ENCODE peak calls at places on chromosomes 1 and 21, in seven cellular contexts. V is ELF-1; L is activated CD4-positive, alpha-beta T cell treated with anti-CD3 and anti-CD28 coated beads, Interleukin-2, amount 10 ng/mL, durations not matched to agents 7 days and 5 days; U is activated T-helper 1 cell treated with anti-CD3 and anti-CD28 coated beads, Interleukin-2, amount 50 U/mL, for 16 hours; Z is substantia nigra; R is CD4-positive, CD25-positive, alpha-beta regulatory T cell; E is DMS 273 treated with DMSO at 0.1 percent for 48 hours. Q is an unnamed sample.

GRCh38 chr1:52836035-52836434 is 6.5 kb upstream of the ZYG11A start:
- DNase-seq in V (peak), L (no peak), U (no peak), Z (no peak), R (no peak), E (no peak), Q (no peak)

GRCh38 chr21:35226960-35227741 is 178.0 kb upstream of the RUNX1 start:
- DNase-seq in V (no peak), L (peak), U (no peak), Z (no peak), R (peak), E (no peak), Q (peak)

GRCh38 chr1:234654002-234654733 is 44.2 kb upstream of the IRF2BP2 start:
- DNase-seq in V (no peak), L (no peak), U (no peak), Z (no peak), R (no peak), E (no peak), Q (no peak)

GRCh38 chr1:36321119-36321951 is 2.1 kb downstream of the EVA1B start:
- DNase-seq in V (peak), L (no peak), U (no peak), Z (no peak), R (no peak), E (no peak), Q (no peak)

GRCh38 chr1:35557611-35558373 is at the start of gene NCDN:
- DNase-seq in V (peak), L (peak), U (peak), Z (peak), R (peak), E (peak), Q (peak)

GRCh38 chr21:21675601-21676000 is 677.4 kb downstream of the NCAM2 start:
- DNase-seq in V (no peak), L (no peak), U (no peak), Z (no peak), R (no peak), E (no peak), Q (no peak)

GRCh38 chr1:116674761-116675160 is 7.2 kb upstream of the IGSF3 start:
- DNase-seq in V (no peak), L (no peak), U (no peak), Z (no peak), R (no peak), E (no peak), Q (no peak)

GRCh38 chr1:42935313-42935624 is 23.4 kb downstream of the SLC2A1 start:
- DNase-seq in V (no peak), L (no peak), U (no peak), Z (no peak), R (no peak), E (no peak), Q (peak)

Q was measured in MM.1S.